ENCODE peak calls at places on chromosome 1, in seven cellular contexts. M is HepG2, R is SK-N-SH, Q is HCT116, W is K562, C is GM12878, S is H1. K is an unnamed sample.

GRCh38 chr1:159239551-159240220 is 35.0 kb downstream of the ACKR1 start:
- DNase-seq in M (no peak), R (no peak), Q (no peak), W (no peak), C (peak), S (no peak), K (no peak)

GRCh38 chr1:224407546-224408293 is 26.9 kb downstream of the WDR26 start:
- DNase-seq in M (no peak), R (no peak), Q (peak), W (no peak), C (no peak), S (no peak), K (no peak)

GRCh38 chr1:224459051-224459450 is 24.5 kb upstream of the WDR26 start:
- DNase-seq in M (no peak), R (no peak), Q (no peak), W (peak), C (no peak), S (no peak), K (no peak)

GRCh38 chr1:95033843-95034242 is 38.9 kb downstream of the ALG14 start:
- DNase-seq in M (no peak), R (no peak), Q (no peak), W (no peak), C (no peak), S (no peak), K (no peak)

GRCh38 chr1:1361982-1362423 is 3.6 kb upstream of the MXRA8 start:
- DNase-seq in M (peak), R (no peak), Q (no peak), W (no peak), C (no peak), S (no peak), K (no peak)

GRCh38 chr1:241934181-241934815 is 23.3 kb upstream of the BECN2 start:
- DNase-seq in M (peak), R (no peak), Q (no peak), W (no peak), C (no peak), S (peak), K (no peak)

GRCh38 chr1:87291107-87291506 is 37.6 kb upstream of the LMO4 start:
- DNase-seq in M (no peak), R (no peak), Q (no peak), W (no peak), C (no peak), S (no peak), K (no peak)

GRCh38 chr1:156750932-156751723 is at the start of gene HDGF:
- DNase-seq in M (no peak), R (peak), Q (no peak), W (peak), C (no peak), S (peak), K (peak)

GRCh38 chr1:15900662-15901279 is 53.3 kb downstream of the SPEN start:
- DNase-seq in M (no peak), R (no peak), Q (no peak), W (no peak), C (no peak), S (no peak), K (no peak)

GRCh38 chr1:169466259-169467230 is 19.2 kb downstream of the SLC19A2 start:
- DNase-seq in M (peak), R (peak), Q (peak), W (peak), C (no peak), S (no peak), K (peak)

GRCh38 chr1:44084998-44085675 is 33.5 kb upstream of the KLF17 start:
- DNase-seq in M (no peak), R (no peak), Q (peak), W (no peak), C (no peak), S (peak), K (no peak)
- TF ChIP-seq JUND in M (no peak), R (peak), Q (peak), W (no peak), C (no peak), S (no peak), K (no peak)

GRCh38 chr1:21567241-21568005 is 58.2 kb downstream of the ALPL start:
- DNase-seq in M (no peak), R (no peak), Q (no peak), W (no peak), C (no peak), S (no peak), K (no peak)

GRCh38 chr1:21568006-21568746 is 59.0 kb downstream of the ALPL start:
- DNase-seq in M (no peak), R (peak), Q (no peak), W (no peak), C (no peak), S (no peak), K (no peak)

GRCh38 chr1:21570528-21570875 is 61.3 kb downstream of the ALPL start:
- DNase-seq in M (no peak), R (no peak), Q (no peak), W (no peak), C (no peak), S (no peak), K (no peak)

GRCh38 chr1:21569820-21570527 is 60.8 kb downstream of the ALPL start:
- DNase-seq in M (peak), R (no peak), Q (no peak), W (no peak), C (no peak), S (no peak), K (no peak)

DNA sequence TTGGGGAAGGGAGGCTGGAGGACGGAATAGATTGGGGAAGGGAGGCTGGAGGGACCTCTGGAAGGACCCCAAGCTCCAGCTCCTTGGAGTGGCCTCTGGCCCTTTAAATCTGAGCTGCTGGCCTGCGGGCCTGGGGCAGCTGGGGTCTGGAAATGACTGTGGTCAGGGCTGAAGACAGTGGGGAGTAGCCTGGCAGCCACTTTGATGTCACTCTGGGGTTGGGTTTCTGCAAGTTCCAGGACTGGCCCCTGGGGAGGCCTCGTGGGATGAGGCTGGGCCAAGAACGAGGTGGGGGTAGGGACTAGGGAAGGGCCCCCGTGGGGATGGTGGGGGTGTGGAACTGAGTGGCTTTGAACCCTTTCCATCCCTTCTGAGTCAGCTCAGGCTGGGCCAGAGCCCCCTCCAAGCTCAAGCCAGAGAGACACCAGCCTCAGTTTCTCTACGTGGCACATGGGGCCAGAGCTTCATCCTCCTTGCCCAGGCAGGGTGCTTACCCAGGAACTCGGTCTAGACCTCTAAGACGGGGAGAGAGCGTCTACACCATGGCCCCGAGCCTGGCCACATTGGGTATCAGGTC is 59.7 kb downstream of the ALPL start:
- DNase-seq in M (no peak), R (no peak), Q (no peak), W (no peak), C (no peak), S (no peak), K (no peak)
- TF ChIP-seq JUND in M (no peak), R (no peak), Q (no peak), W (no peak), C (no peak), S (no peak), K (no peak)

GRCh38 chr1:151993734-151994496 is at the start of gene S100A10:
- DNase-seq in M (peak), R (peak), Q (no peak), W (no peak), C (no peak), S (peak), K (peak)
- TF ChIP-seq JUND in M (no peak), R (no peak), Q (peak), W (no peak), C (no peak), S (no peak), K (no peak)

GRCh38 chr1:40789342-40789598 is 5.7 kb downstream of the KCNQ4 start:
- DNase-seq in M (no peak), R (no peak), Q (no peak), W (no peak), C (no peak), S (no peak), K (no peak)

GRCh38 chr1:40787733-40788560 is 4.4 kb downstream of the KCNQ4 start:
- DNase-seq in M (no peak), R (no peak), Q (no peak), W (peak), C (no peak), S (no peak), K (no peak)

GRCh38 chr1:40792036-40792435 is 8.4 kb downstream of the KCNQ4 start:
- DNase-seq in M (no peak), R (no peak), Q (no peak), W (no peak), C (no peak), S (no peak), K (no peak)

GRCh38 chr1:40788561-40789341 is 5.2 kb downstream of the KCNQ4 start:
- DNase-seq in M (no peak), R (no peak), Q (no peak), W (no peak), C (no peak), S (no peak), K (no peak)

GRCh38 chr1:40789675-40790430 is 6.3 kb downstream of the KCNQ4 start:
- DNase-seq in M (no peak), R (no peak), Q (no peak), W (no peak), C (no peak), S (no peak), K (no peak)
- TF ChIP-seq JUND in M (no peak), R (no peak), Q (no peak), W (no peak), C (no peak), S (no peak), K (no peak)

DNA sequence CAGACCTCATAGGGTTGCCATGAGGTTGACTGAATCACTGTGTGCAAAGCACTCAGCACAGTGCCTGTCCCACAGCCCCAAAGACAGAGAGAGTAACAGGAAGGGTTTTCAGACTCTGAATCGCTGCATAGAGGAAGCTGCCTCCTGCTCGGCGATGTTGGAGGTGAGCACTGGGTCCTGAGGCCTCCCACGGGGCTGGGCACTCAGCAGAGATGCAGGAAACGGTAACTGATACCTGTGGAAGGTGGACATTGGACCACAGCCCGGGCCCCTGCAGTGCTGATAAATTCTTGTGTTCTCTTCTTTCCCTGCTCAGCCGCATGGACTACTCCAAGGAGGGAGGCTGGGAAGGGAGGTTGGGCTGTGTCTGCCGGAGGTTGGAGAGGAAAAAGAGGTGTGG is 389.7 kb downstream of the PTPRU start:
- DNase-seq in M (no peak), R (no peak), Q (no peak), W (no peak), C (no peak), S (no peak), K (no peak)
- TF ChIP-seq JUND in M (no peak), R (no peak), Q (no peak), W (no peak), C (no peak), S (no peak), K (no peak)

GRCh38 chr1:180642781-180643180 is 11.0 kb downstream of the XPR1 start:
- DNase-seq in M (no peak), R (no peak), Q (no peak), W (no peak), C (no peak), S (no peak), K (no peak)

GRCh38 chr1:180641662-180642061 is 9.8 kb downstream of the XPR1 start:
- DNase-seq in M (no peak), R (no peak), Q (no peak), W (no peak), C (no peak), S (no peak), K (no peak)

GRCh38 chr1:180646093-180646492 is 14.3 kb downstream of the XPR1 start:
- DNase-seq in M (no peak), R (no peak), Q (no peak), W (no peak), C (no peak), S (no peak), K (no peak)

GRCh38 chr1:180644526-180645206 is 12.8 kb downstream of the XPR1 start:
- DNase-seq in M (no peak), R (no peak), Q (no peak), W (no peak), C (no peak), S (no peak), K (no peak)

GRCh38 chr1:180643693-180644092 is 11.9 kb downstream of the XPR1 start:
- DNase-seq in M (no peak), R (no peak), Q (no peak), W (no peak), C (no peak), S (no peak), K (no peak)
- TF ChIP-seq JUND in M (no peak), R (no peak), Q (no peak), W (no peak), C (no peak), S (no peak), K (no peak)

DNA sequence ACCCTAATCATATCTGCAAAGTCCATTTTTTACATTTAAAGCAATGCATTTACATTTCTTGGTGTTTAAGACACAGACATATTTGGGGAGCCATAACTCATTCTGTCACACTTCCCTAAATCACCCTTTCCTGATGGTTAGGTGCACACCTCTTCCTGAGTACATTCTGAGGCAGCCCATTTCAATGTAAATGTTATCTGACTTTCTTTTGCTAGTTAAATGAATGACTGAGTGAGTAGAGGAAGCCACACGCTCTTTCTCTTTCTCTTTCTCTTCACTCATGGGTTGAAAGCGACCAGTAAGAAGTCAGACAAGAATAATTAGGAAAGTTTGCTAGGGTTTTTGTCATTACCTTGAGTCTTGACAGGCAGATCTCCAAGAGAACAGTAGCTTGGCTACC is 143.1 kb downstream of the S1PR1 start:
- DNase-seq in M (no peak), R (no peak), Q (no peak), W (no peak), C (peak), S (no peak), K (no peak)
- TF ChIP-seq JUND in M (no peak), R (no peak), Q (no peak), W (no peak), C (no peak), S (no peak), K (no peak)

GRCh38 chr1:234368320-234369032 is 4.8 kb upstream of the COA6 start:
- DNase-seq in M (no peak), R (no peak), Q (no peak), W (peak), C (no peak), S (no peak), K (peak)
- TF ChIP-seq JUND in M (no peak), R (no peak), Q (no peak), W (no peak), C (no peak), S (no peak), K (no peak)

DNA sequence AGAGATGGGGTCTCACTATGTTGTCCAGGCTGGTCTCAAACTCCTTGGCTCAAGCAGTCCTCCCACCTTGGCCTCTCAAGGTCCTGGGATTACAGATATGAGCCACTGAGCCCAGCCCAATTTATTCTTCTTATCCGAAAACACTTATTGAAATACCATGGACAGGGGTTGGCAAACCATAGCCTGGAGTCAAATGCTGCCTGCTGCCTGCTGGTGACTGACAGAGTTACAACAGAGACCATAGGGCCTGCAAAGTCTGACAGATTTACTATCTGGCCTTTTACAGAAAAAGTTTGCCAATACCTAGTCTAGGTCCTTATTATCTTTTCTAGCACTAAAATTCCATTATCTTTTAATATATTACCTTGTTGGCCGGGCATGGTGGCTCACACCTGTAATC is 87.1 kb upstream of the ZNF281 start:
- DNase-seq in M (no peak), R (no peak), Q (no peak), W (no peak), C (no peak), S (no peak), K (no peak)
- TF ChIP-seq JUND in M (no peak), R (no peak), Q (no peak), W (no peak), C (no peak), S (no peak), K (no peak)

K was measured in T47D.